ENCODE peak calls at places on chromosome 4, in four cellular contexts. One of them, this sample, is unnamed.

GRCh38 chr4:8582016-8582415 is 1.8 kb downstream of the GPR78 start:
- DNase-seq in mammary epithelial cell: no peak
- DNase-seq in esophagus squamous epithelium: no peak
- DNase-seq in lower lobe of right lung: no peak
- DNase-seq in this sample: no peak

GRCh38 chr4:119290598-119290997 is 31.3 kb downstream of the FABP2 start:
- DNase-seq in esophagus squamous epithelium: no peak
- DNase-seq in lower lobe of right lung: no peak
- DNase-seq in mammary epithelial cell: no peak
- DNase-seq in this sample: no peak

GRCh38 chr4:41967392-41967791 is 14.2 kb upstream of the DCAF4L1 start:
- DNase-seq in mammary epithelial cell: no peak
- DNase-seq in esophagus squamous epithelium: no peak
- DNase-seq in lower lobe of right lung: no peak
- DNase-seq in this sample: no peak

GRCh38 chr4:86271057-86271456 is 88.8 kb downstream of the MAPK10 start:
- DNase-seq in lower lobe of right lung: no peak
- DNase-seq in mammary epithelial cell: no peak
- DNase-seq in esophagus squamous epithelium: no peak
- DNase-seq in this sample: no peak

GRCh38 chr4:19983072-19983471 is 268.6 kb upstream of the SLIT2 start:
- DNase-seq in mammary epithelial cell: peak; percentile 51
- DNase-seq in esophagus squamous epithelium: no peak
- DNase-seq in lower lobe of right lung: no peak
- DNase-seq in this sample: no peak

GRCh38 chr4:115113382-115114106 is at the start of gene NDST4:
- DNase-seq in mammary epithelial cell: peak; percentile 9
- DNase-seq in esophagus squamous epithelium: no peak
- DNase-seq in lower lobe of right lung: no peak
- DNase-seq in this sample: no peak

GRCh38 chr4:53355919-53356521 is 9.8 kb downstream of the SCFD2 start:
- DNase-seq in esophagus squamous epithelium: no peak
- DNase-seq in mammary epithelial cell: no peak
- DNase-seq in lower lobe of right lung: no peak
- DNase-seq in this sample: no peak

GRCh38 chr4:118352843-118353373 is at the start of gene PRSS12:
- DNase-seq in esophagus squamous epithelium: no peak
- DNase-seq in lower lobe of right lung: peak; percentile 83
- DNase-seq in mammary epithelial cell: peak; percentile 82
- DNase-seq in this sample: peak; percentile 54

GRCh38 chr4:57282556-57283310 is 172.5 kb upstream of the IGFBP7 start:
- DNase-seq in lower lobe of right lung: no peak
- DNase-seq in mammary epithelial cell: no peak
- DNase-seq in esophagus squamous epithelium: no peak
- DNase-seq in this sample: no peak

GRCh38 chr4:22485751-22486150 is 30.1 kb downstream of the ADGRA3 start:
- DNase-seq in esophagus squamous epithelium: no peak
- DNase-seq in mammary epithelial cell: peak; percentile 46
- DNase-seq in lower lobe of right lung: no peak
- DNase-seq in this sample: no peak

GRCh38 chr4:6925357-6925836 is 15.8 kb downstream of the TBC1D14 start:
- DNase-seq in mammary epithelial cell: no peak
- DNase-seq in esophagus squamous epithelium: no peak
- DNase-seq in lower lobe of right lung: peak; percentile 63
- DNase-seq in this sample: no peak

GRCh38 chr4:170093978-170094377 is 4.2 kb upstream of the AADAT start:
- DNase-seq in mammary epithelial cell: no peak
- DNase-seq in lower lobe of right lung: no peak
- DNase-seq in esophagus squamous epithelium: no peak
- DNase-seq in this sample: no peak

GRCh38 chr4:12126476-12126875 is 697.8 kb upstream of the HS3ST1 start:
- DNase-seq in mammary epithelial cell: no peak
- DNase-seq in lower lobe of right lung: no peak
- DNase-seq in esophagus squamous epithelium: no peak
- DNase-seq in this sample: no peak

GRCh38 chr4:143626134-143626859 is 74.2 kb downstream of the FREM3 start:
- DNase-seq in mammary epithelial cell: no peak
- DNase-seq in esophagus squamous epithelium: no peak
- DNase-seq in lower lobe of right lung: peak; percentile 52
- DNase-seq in this sample: peak; percentile 82

GRCh38 chr4:2298548-2298991 is 36.7 kb upstream of the MXD4 start:
- DNase-seq in esophagus squamous epithelium: no peak
- DNase-seq in mammary epithelial cell: no peak
- DNase-seq in lower lobe of right lung: no peak
- DNase-seq in this sample: no peak

GRCh38 chr4:2295535-2296442 is 33.9 kb upstream of the MXD4 start:
- DNase-seq in mammary epithelial cell: no peak
- DNase-seq in esophagus squamous epithelium: no peak
- DNase-seq in lower lobe of right lung: no peak
- DNase-seq in this sample: no peak

GRCh38 chr4:2297606-2298517 is 36.0 kb upstream of the MXD4 start:
- DNase-seq in mammary epithelial cell: no peak
- DNase-seq in esophagus squamous epithelium: no peak
- DNase-seq in lower lobe of right lung: no peak
- DNase-seq in this sample: no peak

GRCh38 chr4:2299794-2300193 is 37.9 kb upstream of the MXD4 start:
- DNase-seq in mammary epithelial cell: no peak
- DNase-seq in lower lobe of right lung: no peak
- DNase-seq in esophagus squamous epithelium: no peak
- DNase-seq in this sample: no peak

GRCh38 chr4:2296621-2297601 is 35.0 kb upstream of the MXD4 start:
- DNase-seq in lower lobe of right lung: no peak
- DNase-seq in esophagus squamous epithelium: no peak
- DNase-seq in mammary epithelial cell: no peak
- DNase-seq in this sample: peak; percentile 42
- H3K4me3 ChIP-seq in lower lobe of right lung: no peak overlapping the region
- H3K4me3 ChIP-seq in esophagus squamous epithelium: no peak overlapping the region
- H3K4me3 ChIP-seq in mammary epithelial cell: no peak overlapping the region
- H3K4me3 ChIP-seq in this sample: no peak overlapping the region

GRCh38 chr4:122652379-122652778 is 31.5 kb upstream of the IL21 start:
- DNase-seq in mammary epithelial cell: peak; percentile 30
- DNase-seq in lower lobe of right lung: no peak
- DNase-seq in esophagus squamous epithelium: no peak
- DNase-seq in this sample: no peak
- TF ChIP-seq CTCF in mammary epithelial cell: peak; percentile 71
- TF ChIP-seq CTCF in lower lobe of right lung: peak; percentile 48
- TF ChIP-seq CTCF in esophagus squamous epithelium: no peak
- TF ChIP-seq CTCF in this sample: no peak

DNA sequence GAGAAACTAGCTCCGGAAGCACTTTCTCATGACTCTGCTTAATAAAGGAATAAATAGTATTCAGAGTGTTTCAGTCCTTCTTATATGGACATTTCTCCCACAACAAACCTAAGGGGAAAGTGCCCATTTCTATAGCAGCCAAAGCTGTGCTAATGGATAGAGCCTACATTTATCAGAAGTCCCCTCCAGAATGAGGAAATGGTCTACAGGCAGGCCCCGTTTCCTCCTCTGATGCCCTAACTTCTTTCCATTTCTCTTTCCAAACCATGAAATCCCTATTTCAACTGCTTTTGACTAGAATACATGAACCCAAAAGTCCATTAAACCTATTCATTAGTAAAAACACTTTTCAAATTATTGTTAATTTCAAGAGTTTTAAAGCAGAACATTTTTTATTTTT is 4.5 kb downstream of the ACSL1 start:
- DNase-seq in lower lobe of right lung: no peak
- DNase-seq in esophagus squamous epithelium: no peak
- DNase-seq in mammary epithelial cell: no peak
- DNase-seq in this sample: no peak
- H3K4me1 ChIP-seq in lower lobe of right lung: peaks cover 41% of the 10 kb centered on the region
- H3K4me1 ChIP-seq in esophagus squamous epithelium: no peaks in the 10 kb centered on the region
- H3K4me1 ChIP-seq in mammary epithelial cell: peaks cover 21% of the 10 kb centered on the region
- H3K4me1 ChIP-seq in this sample: peaks cover 73% of the 10 kb centered on the region

DNA sequence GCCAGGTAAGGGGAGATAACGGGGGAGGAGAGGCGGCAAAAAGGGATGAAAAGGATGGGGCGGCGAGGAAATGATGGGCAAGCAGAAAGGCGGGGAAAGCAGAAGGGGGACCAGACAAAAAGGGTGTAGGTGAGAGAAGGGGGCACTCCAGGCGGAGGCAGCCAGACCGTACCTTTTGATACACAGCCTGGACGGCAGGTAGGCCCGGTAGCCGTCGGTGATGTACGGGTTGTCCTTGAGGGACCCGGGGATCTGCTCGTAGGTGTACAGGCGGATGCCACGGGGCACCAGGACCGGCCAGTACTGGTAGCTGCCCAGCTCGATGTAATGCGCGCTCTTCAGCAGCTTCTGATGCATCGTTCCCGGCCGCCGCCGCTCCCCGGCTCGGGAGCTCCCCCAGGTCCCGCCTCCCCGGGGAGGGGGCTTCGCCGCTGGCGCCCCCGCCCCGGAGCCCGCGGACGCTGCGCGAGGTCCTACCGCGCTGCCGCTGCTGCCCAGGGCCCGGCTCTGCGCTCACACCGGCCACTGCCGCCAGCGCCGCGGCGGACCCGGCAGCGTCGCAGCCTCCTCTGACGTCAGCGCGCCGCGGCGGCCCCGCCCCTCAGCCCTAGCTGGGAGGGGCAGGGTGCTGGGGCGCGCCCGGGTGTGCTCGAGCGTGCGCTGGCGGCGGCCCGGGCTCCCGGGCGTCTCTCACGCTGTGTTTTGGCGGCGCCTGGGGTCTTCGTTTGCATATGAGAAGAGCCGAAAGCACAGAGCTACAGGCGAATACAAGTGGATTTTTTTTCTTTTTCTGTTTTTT is at the start of gene PAQR3:
- DNase-seq in lower lobe of right lung: peak; percentile 91
- DNase-seq in esophagus squamous epithelium: peak; percentile 17
- DNase-seq in mammary epithelial cell: peak; percentile 81
- DNase-seq in this sample: peak; percentile 90
- H3K4me3 ChIP-seq in lower lobe of right lung: peak within 1 kb of the TSS; percentile 84
- H3K4me3 ChIP-seq in esophagus squamous epithelium: peak within 1 kb of the TSS; percentile 85
- H3K4me3 ChIP-seq in mammary epithelial cell: peak within 1 kb of the TSS; percentile 70
- H3K4me3 ChIP-seq in this sample: peak within 1 kb of the TSS; percentile 98

DNA sequence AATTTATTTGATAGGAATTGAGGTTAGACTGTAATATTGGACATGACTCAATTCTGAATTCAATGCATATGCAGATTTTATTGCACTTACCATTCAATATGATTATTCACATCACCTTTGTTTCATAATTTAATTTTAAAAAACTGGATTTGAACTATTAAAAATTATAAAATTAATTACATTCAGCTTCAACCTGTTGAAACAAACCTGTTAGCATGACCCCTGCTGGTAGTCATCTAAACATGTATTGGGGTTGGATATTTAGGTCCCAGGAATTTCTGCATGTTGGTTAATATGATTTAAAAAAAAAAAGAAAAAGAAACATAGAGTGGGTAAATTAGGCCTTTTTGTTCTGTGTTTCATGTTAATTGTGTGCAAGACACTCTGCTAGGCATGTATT is 85.9 kb downstream of the ARSJ start:
- DNase-seq in esophagus squamous epithelium: no peak
- DNase-seq in lower lobe of right lung: no peak
- DNase-seq in mammary epithelial cell: no peak
- DNase-seq in this sample: no peak
- TF ChIP-seq CTCF in esophagus squamous epithelium: peak; percentile 6
- TF ChIP-seq CTCF in lower lobe of right lung: peak; percentile 18
- TF ChIP-seq CTCF in mammary epithelial cell: peak; percentile 35
- TF ChIP-seq CTCF in this sample: peak; percentile 28

DNA sequence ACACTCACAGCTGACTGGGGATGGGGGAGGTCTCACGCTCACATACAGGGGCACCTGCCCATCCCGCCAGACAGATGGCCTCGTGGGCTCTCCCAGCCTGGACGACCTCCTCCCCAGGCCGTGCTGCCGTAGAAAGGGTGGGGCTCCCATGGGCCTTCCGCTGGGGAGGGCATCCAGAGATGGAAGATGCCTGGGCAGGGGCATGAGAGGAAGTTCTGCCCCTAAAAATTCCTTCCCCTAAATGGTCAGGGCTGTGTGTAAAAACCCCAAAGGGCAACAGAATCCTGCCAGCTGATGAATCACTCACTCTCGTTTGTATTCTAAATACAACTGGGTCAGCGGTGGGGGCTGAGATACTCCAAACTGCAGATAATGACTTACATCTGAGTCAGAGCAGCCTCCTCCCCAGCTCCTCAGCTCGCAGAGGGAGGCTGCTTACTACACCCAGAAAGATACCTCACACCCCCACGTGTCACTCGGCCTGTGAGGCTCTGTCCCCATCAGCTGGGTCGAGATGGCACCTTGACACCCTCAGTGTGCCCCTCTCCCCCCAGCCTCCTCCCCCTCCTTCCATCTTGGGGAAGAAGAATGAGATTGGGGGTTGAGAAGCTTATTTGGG is 10.1 kb downstream of the WDR1 start:
- DNase-seq in mammary epithelial cell: peak; percentile 98
- DNase-seq in lower lobe of right lung: no peak
- DNase-seq in esophagus squamous epithelium: no peak
- DNase-seq in this sample: peak; percentile 65
- H3K4me1 ChIP-seq in mammary epithelial cell: peaks cover 79% of the 10 kb centered on the region
- H3K4me1 ChIP-seq in lower lobe of right lung: peaks cover 85% of the 10 kb centered on the region
- H3K4me1 ChIP-seq in esophagus squamous epithelium: peaks cover 85% of the 10 kb centered on the region
- H3K4me1 ChIP-seq in this sample: peaks cover 96% of the 10 kb centered on the region

GRCh38 chr4:94545296-94545695 is 93.6 kb downstream of the PDLIM5 start:
- DNase-seq in mammary epithelial cell: peak; percentile 64
- DNase-seq in lower lobe of right lung: no peak
- DNase-seq in esophagus squamous epithelium: no peak
- DNase-seq in this sample: no peak
- H3K4me3 ChIP-seq in mammary epithelial cell: no peak overlapping the region
- H3K4me3 ChIP-seq in lower lobe of right lung: no peak overlapping the region
- H3K4me3 ChIP-seq in esophagus squamous epithelium: no peak overlapping the region
- H3K4me3 ChIP-seq in this sample: no peak overlapping the region

DNA sequence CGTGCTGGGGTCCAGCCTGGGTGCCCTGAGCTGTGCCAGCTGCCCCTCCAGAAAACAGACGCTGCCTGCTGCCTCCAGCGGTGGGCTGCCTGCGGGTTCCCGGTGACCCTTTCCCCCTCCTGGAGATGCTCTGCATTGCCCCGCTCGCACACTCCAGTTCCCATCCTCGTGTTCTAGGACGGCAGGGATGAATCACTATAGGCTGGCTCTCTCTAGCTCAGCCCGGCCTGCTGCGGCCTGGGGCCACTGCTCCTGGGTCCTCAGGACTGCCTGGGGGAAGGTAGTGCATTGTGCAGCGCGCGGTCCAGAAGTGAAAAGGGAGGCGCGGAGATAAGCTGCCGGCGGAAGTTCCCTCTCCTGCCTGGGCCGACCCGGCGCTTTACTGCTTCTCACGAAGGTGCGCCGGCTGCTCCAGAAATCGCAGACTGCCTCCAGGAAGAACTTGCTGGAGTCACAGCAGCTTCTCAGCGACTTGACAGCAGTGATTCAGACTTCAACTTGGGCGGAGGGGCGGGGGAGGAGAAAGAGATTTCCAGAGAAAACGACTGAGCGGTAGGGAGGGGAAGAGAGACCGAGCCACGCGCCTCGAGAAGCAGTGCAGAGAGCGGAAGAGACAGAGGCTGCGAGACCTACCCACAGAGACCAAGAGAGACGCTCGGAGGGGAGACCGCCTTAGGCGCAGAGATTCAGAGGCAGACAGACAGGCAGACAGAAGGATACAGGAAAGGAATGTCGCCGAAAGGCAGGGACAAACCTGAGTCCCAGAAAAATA is 6.7 kb upstream of the MSX1 start:
- DNase-seq in esophagus squamous epithelium: no peak
- DNase-seq in mammary epithelial cell: peak; percentile 58
- DNase-seq in lower lobe of right lung: no peak
- DNase-seq in this sample: no peak
- TF ChIP-seq CTCF in esophagus squamous epithelium: no peak
- TF ChIP-seq CTCF in mammary epithelial cell: no peak
- TF ChIP-seq CTCF in lower lobe of right lung: no peak
- TF ChIP-seq CTCF in this sample: no peak

This sample was measured in heart right ventricle.